ENCODE peak calls at places on chromosomes 6 and 20, in five cellular contexts. N is A549, U is endodermal cell, B is ovary, H is OCI-LY7. Y is an unnamed sample. For H3K9me3, the result is how much of the 10 kb centered on the place peaks cover.

GRCh38 chr6:27156874-27157460 is 90.5 kb upstream of the PRSS16 start:
- DNase-seq in H (no peak), B (no peak), U (no peak), N (no peak), Y (no peak)

GRCh38 chr6:129598244-129599187 is 111.5 kb downstream of the ARHGAP18 start:
- DNase-seq in H (peak), B (no peak), N (peak), U (peak), Y (peak)

GRCh38 chr20:37407117-37407566 is 61.2 kb downstream of the SRC start:
- DNase-seq in H (no peak), B (no peak), U (peak), N (no peak), Y (no peak)

GRCh38 chr6:150528648-150529285 is 70.9 kb upstream of the PLEKHG1 start:
- DNase-seq in B (peak), N (no peak), U (peak), H (no peak), Y (peak)

GRCh38 chr20:45306431-45306982 is at the start of gene RBPJL:
- DNase-seq in N (no peak), B (no peak), U (peak), H (peak), Y (peak)

GRCh38 chr6:127515234-127515793 is 3.8 kb downstream of the MTCL3 start:
- DNase-seq in U (peak), N (no peak), B (no peak), H (peak), Y (no peak)

GRCh38 chr6:158064725-158065251 is 83.1 kb downstream of the SYNJ2 start:
- DNase-seq in H (no peak), N (no peak), U (no peak), B (peak), Y (no peak)

GRCh38 chr6:31738048-31738979 is 1.5 kb upstream of the MSH5 start:
- DNase-seq in H (peak), B (no peak), U (peak), N (peak), Y (peak)

GRCh38 chr6:35142578-35142977 is 1.4 kb upstream of the TCP11 start:
- DNase-seq in H (no peak), N (no peak), B (no peak), U (no peak), Y (no peak)

GRCh38 chr6:119310486-119311036 is 39.0 kb downstream of the MAN1A1 start:
- DNase-seq in U (no peak), H (no peak), B (no peak), N (no peak), Y (no peak)

GRCh38 chr20:20010639-20011500 is 6.3 kb upstream of the NAA20 start:
- DNase-seq in N (no peak), B (no peak), H (no peak), U (no peak), Y (no peak)

GRCh38 chr6:117222861-117223260 is 42.5 kb upstream of the VGLL2 start:
- DNase-seq in B (no peak), N (no peak), H (no peak), U (no peak), Y (no peak)

GRCh38 chr6:121884621-121885020 is 449.2 kb downstream of the GJA1 start:
- DNase-seq in B (no peak), N (no peak), U (no peak), H (no peak), Y (no peak)

GRCh38 chr6:107561325-107561724 is 71.4 kb downstream of the SOBP start:
- DNase-seq in N (no peak), U (no peak), B (peak), H (no peak), Y (peak)

GRCh38 chr6:91449539-91449938 is 862.7 kb upstream of the MAP3K7 start:
- DNase-seq in U (no peak), H (no peak), N (no peak), B (no peak), Y (no peak)

GRCh38 chr6:138331444-138331843 is 46.3 kb upstream of the SMIM28 start:
- DNase-seq in B (no peak), U (no peak), H (no peak), N (no peak), Y (no peak)

GRCh38 chr20:50580016-50580747 is 70.0 kb downstream of the PTPN1 start:
- DNase-seq in B (peak), U (peak), N (peak), H (peak), Y (peak)

GRCh38 chr20:53581444-53582311 is 12.0 kb downstream of the ZNF217 start:
- DNase-seq in N (no peak), H (peak), B (no peak), U (no peak), Y (no peak)

GRCh38 chr6:6752129-6752528 is 163.6 kb downstream of the LY86 start:
- DNase-seq in B (peak), H (no peak), U (peak), N (no peak), Y (no peak)

GRCh38 chr6:162965366-162965765 is 237.6 kb downstream of the PACRG start:
- DNase-seq in B (no peak), U (no peak), H (no peak), N (no peak), Y (no peak)

GRCh38 chr6:105317607-105318533 is 85.0 kb downstream of the PREP start:
- DNase-seq in H (peak), B (no peak), N (no peak), U (peak), Y (peak)

GRCh38 chr6:4319992-4320683 is 184.8 kb upstream of the ECI2 start:
- DNase-seq in N (no peak), B (no peak), U (no peak), H (no peak), Y (no peak)

GRCh38 chr20:1734269-1734858 is 76.8 kb upstream of the SIRPG start:
- DNase-seq in N (no peak), B (no peak), U (no peak), H (no peak), Y (no peak)

GRCh38 chr6:80181352-80182081 is 75.0 kb downstream of the BCKDHB start:
- DNase-seq in U (no peak), H (no peak), N (no peak), B (no peak), Y (no peak)

GRCh38 chr6:84645000-84645399 is 119.4 kb downstream of the TBX18 start:
- DNase-seq in H (no peak), B (no peak), N (peak), U (no peak), Y (no peak)

GRCh38 chr20:48223715-48224114 is 438.4 kb upstream of the SULF2 start:
- DNase-seq in N (no peak), H (no peak), U (no peak), B (no peak), Y (no peak)

GRCh38 chr20:21344961-21345360 is 41.8 kb downstream of the XRN2 start:
- DNase-seq in B (no peak), H (no peak), U (no peak), N (no peak), Y (no peak)
- H3K27ac ChIP-seq in B (no peak), H (no peak), U (no peak), N (no peak), Y (no peak)

DNA sequence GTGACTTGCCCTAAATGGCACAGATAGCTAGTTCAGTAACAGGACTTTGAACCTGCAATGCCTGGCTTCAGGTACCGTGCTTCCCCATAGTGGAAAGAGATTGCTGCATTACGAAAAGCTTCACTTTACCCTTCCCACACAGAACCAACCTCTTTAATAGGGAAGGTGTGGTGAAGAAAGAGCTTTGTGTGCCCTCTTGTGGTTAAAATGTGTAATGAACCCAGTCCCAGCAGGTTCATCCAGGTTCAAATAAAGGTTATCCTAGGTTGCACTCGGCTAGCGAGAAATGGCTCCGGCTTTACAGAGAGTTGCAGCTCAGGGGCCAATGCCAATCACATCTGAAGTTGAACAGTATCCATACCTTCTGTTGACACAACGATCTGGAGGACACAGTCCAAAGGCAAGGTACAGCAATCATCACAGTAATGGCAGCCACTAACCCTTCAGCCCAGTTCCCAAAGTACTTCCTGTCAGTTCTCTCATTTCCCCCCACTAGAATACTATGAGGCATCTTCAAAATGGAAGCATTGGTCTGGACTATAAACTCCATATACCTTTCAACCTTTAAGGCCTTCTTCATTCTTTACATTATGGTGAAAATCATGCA is 3.0 kb downstream of the DEFB115 start:
- DNase-seq in B (no peak), U (no peak), H (peak), N (peak), Y (no peak)
- H3K9me3 ChIP-seq in B (under half), U (half or more), H (under half), N (under half), Y (under half)

GRCh38 chr20:43248341-43248740 is 58.6 kb upstream of the PTPRT start:
- DNase-seq in H (no peak), N (no peak), U (no peak), B (no peak), Y (no peak)
- H3K27ac ChIP-seq in H (no peak), N (no peak), U (no peak), B (no peak), Y (no peak)

DNA sequence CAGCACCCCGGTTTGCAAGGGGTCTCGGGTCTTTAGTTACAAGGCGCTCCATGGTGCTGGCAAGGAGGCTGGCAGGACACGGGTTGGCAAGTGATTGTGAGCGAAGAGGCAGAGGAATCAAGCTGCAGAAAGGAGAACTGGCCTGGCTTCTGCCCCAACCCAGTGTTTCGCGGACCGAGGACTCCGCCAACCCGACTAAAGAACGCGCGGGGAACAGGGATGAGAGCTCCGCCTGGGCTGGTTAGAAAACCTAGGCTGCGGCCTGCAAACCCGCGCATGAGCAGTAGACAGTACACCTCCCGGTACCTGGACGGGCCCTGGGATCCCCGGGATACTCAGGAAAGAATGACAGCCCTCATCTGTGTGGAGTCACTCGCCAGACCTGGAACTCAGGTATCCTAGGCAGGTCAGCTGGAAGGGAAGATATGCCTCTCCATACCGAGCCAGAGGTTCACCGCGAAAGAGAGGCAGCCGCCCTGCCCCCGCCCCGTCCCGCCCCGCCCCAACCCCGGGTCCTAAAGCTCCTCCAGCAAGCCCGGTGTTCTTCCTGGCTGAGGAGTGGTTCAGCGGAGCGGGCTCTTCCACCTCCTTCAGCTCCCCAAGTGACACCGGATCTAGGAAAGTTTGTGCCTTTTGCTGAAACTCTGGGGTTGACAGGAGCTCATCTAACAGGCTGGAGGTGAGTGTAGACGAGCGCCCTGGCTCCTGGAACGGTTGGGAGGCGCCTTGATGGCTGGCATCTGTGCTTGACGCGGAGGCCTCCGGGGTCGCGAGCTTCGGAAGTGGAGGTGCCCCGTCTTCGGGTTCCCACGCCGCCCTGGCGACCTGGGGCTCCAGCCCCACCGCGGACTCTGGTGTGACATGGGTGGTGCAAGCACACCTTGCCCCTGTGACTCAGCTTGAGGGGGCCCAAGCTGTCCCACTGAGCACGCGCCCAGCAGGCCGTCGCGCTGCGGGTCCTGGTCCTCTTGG is 1847.3 kb upstream of the DEFB115 start:
- DNase-seq in U (no peak), B (no peak), N (no peak), H (no peak), Y (no peak)
- H3K9me3 ChIP-seq in U (under half), B (under half), N (under half), H (under half), Y (under half)

GRCh38 chr6:161214722-161215121 is 59.1 kb downstream of the AGPAT4 start:
- DNase-seq in N (no peak), U (no peak), H (no peak), B (no peak), Y (no peak)

GRCh38 chr6:161212902-161213301 is 61.0 kb downstream of the AGPAT4 start:
- DNase-seq in U (no peak), N (no peak), H (no peak), B (no peak), Y (peak)

GRCh38 chr6:161215876-161216615 is 57.8 kb downstream of the AGPAT4 start:
- DNase-seq in N (no peak), U (no peak), B (no peak), H (no peak), Y (no peak)

GRCh38 chr6:161216616-161217205 is 57.1 kb downstream of the AGPAT4 start:
- DNase-seq in H (no peak), U (no peak), N (no peak), B (no peak), Y (no peak)

DNA sequence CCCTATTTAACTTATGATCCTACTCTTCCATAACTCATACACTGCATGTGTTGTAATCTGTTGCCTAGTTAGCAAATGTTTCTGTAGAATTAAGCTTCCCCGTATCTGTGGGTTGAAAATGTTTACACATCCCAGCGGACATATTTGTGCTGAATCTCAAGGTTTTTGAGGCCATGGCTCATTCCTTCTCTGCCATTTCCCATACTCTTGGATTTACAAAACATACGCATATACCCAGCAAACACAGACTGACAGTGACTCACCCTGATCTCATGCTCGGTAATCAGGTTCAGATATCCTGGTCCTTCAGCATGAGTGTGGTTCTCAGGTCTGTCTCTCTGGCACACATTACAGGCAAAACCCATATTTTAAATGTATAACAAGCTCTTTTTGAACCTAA is 58.7 kb downstream of the AGPAT4 start:
- DNase-seq in B (no peak), U (no peak), H (no peak), N (no peak), Y (peak)
- H3K27ac ChIP-seq in B (no peak), U (no peak), H (no peak), N (no peak), Y (no peak)

GRCh38 chr6:12987783-12988182 is 271.2 kb downstream of the PHACTR1 start:
- DNase-seq in H (no peak), U (no peak), N (no peak), B (no peak), Y (no peak)
- H3K9me3 ChIP-seq in H (under half), U (under half), N (under half), B (under half), Y (under half)

GRCh38 chr20:58407966-58408557 is 19.0 kb downstream of the VAPB start:
- DNase-seq in H (peak), U (no peak), N (no peak), B (no peak), Y (peak)

GRCh38 chr20:58407201-58407873 is 18.3 kb downstream of the VAPB start:
- DNase-seq in U (no peak), H (no peak), N (no peak), B (no peak), Y (no peak)

GRCh38 chr20:58403272-58403671 is 14.2 kb downstream of the VAPB start:
- DNase-seq in H (no peak), U (no peak), N (no peak), B (no peak), Y (no peak)

GRCh38 chr20:58406422-58407001 is 17.5 kb downstream of the VAPB start:
- DNase-seq in N (no peak), H (no peak), U (no peak), B (no peak), Y (no peak)

DNA sequence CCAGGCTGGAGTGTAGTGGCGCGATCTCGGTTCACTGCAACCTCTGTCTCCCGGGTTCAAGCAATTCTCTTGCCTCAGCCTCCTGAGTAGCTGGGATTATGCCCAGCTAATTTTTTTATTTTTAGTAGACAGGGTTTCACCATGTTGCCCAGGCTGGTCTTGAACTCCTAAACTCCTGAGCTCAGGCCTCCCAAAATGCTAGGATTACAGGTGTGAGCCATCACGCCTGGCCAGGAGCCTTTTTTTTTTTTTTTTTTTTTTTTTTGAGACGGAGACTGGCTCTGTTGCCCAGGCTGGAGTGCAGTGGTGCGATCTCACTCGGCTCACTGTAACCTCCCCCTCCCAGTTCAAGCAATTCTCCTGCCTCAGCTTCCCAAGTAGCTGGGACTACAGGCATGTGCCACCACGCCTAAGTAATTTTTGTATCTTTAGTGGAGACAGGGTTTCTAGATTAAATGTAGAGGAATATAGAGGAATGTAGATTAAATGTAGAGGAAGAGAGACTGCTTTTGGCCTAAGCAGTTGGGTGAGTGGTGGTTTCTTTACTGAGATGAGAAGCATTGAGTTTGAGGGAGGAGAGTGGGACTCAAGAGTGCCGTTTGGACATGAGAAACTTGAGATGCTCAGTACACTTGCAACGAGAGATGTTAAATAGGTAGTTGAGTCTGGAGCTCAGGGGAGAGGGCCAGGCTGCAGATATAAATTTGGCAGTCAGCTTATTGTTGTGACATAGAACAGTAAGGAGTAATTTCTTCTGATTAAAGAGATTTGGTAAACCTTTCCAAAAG is 16.7 kb downstream of the VAPB start:
- DNase-seq in N (no peak), B (no peak), U (no peak), H (no peak), Y (no peak)
- H3K27ac ChIP-seq in N (peak), B (no peak), U (no peak), H (no peak), Y (peak)